ENCODE peak calls at places on chromosomes 6 and 20, in six cellular contexts. One of them, this sample, is unnamed.

GRCh38 chr6:32944265-32944664 is 3.4 kb upstream of the HLA-DMB start:
- DNase-seq in heart left ventricle: no peak
- DNase-seq in GM12865: peak; percentile 93
- DNase-seq in RWPE1: no peak
- DNase-seq in SHP77: no peak
- DNase-seq in brain microvascular endothelial cell: no peak
- DNase-seq in this sample: peak; percentile 41

GRCh38 chr6:75268121-75268987 is 16.2 kb downstream of the TMEM30A start:
- DNase-seq in GM12865: peak; percentile 18
- DNase-seq in SHP77: no peak
- DNase-seq in heart left ventricle: no peak
- DNase-seq in brain microvascular endothelial cell: no peak
- DNase-seq in RWPE1: peak; percentile 26
- DNase-seq in this sample: no peak

GRCh38 chr20:14264869-14265268 is 72.5 kb downstream of the FLRT3 start:
- DNase-seq in heart left ventricle: no peak
- DNase-seq in SHP77: peak; percentile 19
- DNase-seq in brain microvascular endothelial cell: peak; percentile 0
- DNase-seq in RWPE1: peak; percentile 14
- DNase-seq in GM12865: peak; percentile 18
- DNase-seq in this sample: no peak

GRCh38 chr20:35116258-35116657 is 23.7 kb upstream of the TRPC4AP start:
- DNase-seq in brain microvascular endothelial cell: no peak
- DNase-seq in heart left ventricle: no peak
- DNase-seq in RWPE1: no peak
- DNase-seq in SHP77: no peak
- DNase-seq in GM12865: no peak
- DNase-seq in this sample: no peak

GRCh38 chr6:1131285-1132079 is 180.4 kb upstream of the FOXQ1 start:
- DNase-seq in heart left ventricle: peak; percentile 56
- DNase-seq in RWPE1: peak; percentile 84
- DNase-seq in GM12865: no peak
- DNase-seq in SHP77: no peak
- DNase-seq in brain microvascular endothelial cell: peak; percentile 39
- DNase-seq in this sample: no peak

GRCh38 chr6:158798311-158798710 is 20.9 kb downstream of the EZR start:
- DNase-seq in GM12865: peak; percentile 39
- DNase-seq in SHP77: no peak
- DNase-seq in RWPE1: no peak
- DNase-seq in heart left ventricle: no peak
- DNase-seq in brain microvascular endothelial cell: no peak
- DNase-seq in this sample: no peak

GRCh38 chr20:22495172-22495571 is 89.2 kb downstream of the FOXA2 start:
- DNase-seq in GM12865: no peak
- DNase-seq in RWPE1: no peak
- DNase-seq in SHP77: no peak
- DNase-seq in heart left ventricle: no peak
- DNase-seq in brain microvascular endothelial cell: no peak
- DNase-seq in this sample: no peak

GRCh38 chr20:53276143-53276542 is 304.0 kb downstream of the TSHZ2 start:
- DNase-seq in SHP77: no peak
- DNase-seq in RWPE1: no peak
- DNase-seq in GM12865: no peak
- DNase-seq in brain microvascular endothelial cell: no peak
- DNase-seq in heart left ventricle: peak; percentile 40
- DNase-seq in this sample: no peak

GRCh38 chr20:48448601-48449384 is 379.0 kb downstream of the PREX1 start:
- DNase-seq in brain microvascular endothelial cell: no peak
- DNase-seq in SHP77: no peak
- DNase-seq in heart left ventricle: no peak
- DNase-seq in RWPE1: no peak
- DNase-seq in GM12865: no peak
- DNase-seq in this sample: no peak

GRCh38 chr6:36099872-36100483 is 30.3 kb upstream of the MAPK13 start:
- DNase-seq in brain microvascular endothelial cell: no peak
- DNase-seq in RWPE1: no peak
- DNase-seq in GM12865: no peak
- DNase-seq in SHP77: no peak
- DNase-seq in heart left ventricle: no peak
- DNase-seq in this sample: peak; percentile 58

GRCh38 chr6:93391982-93392381 is 27.4 kb downstream of the EPHA7 start:
- DNase-seq in RWPE1: no peak
- DNase-seq in heart left ventricle: no peak
- DNase-seq in brain microvascular endothelial cell: no peak
- DNase-seq in GM12865: no peak
- DNase-seq in SHP77: no peak
- DNase-seq in this sample: no peak

GRCh38 chr6:111524252-111524651 is 41.2 kb upstream of the REV3L start:
- DNase-seq in brain microvascular endothelial cell: no peak
- DNase-seq in GM12865: no peak
- DNase-seq in RWPE1: no peak
- DNase-seq in heart left ventricle: no peak
- DNase-seq in SHP77: no peak
- DNase-seq in this sample: no peak

GRCh38 chr6:3316363-3316762 is 57.6 kb downstream of the PSMG4 start:
- DNase-seq in RWPE1: no peak
- DNase-seq in brain microvascular endothelial cell: no peak
- DNase-seq in GM12865: no peak
- DNase-seq in heart left ventricle: no peak
- DNase-seq in SHP77: no peak
- DNase-seq in this sample: no peak

GRCh38 chr6:53829698-53830221 is 35.0 kb downstream of the LRRC1 start:
- DNase-seq in SHP77: no peak
- DNase-seq in heart left ventricle: no peak
- DNase-seq in RWPE1: no peak
- DNase-seq in brain microvascular endothelial cell: no peak
- DNase-seq in GM12865: no peak
- DNase-seq in this sample: no peak

GRCh38 chr6:140817176-140817575 is 1315.5 kb upstream of the GJE1 start:
- DNase-seq in GM12865: no peak
- DNase-seq in SHP77: no peak
- DNase-seq in RWPE1: no peak
- DNase-seq in heart left ventricle: no peak
- DNase-seq in brain microvascular endothelial cell: peak; percentile 27
- DNase-seq in this sample: no peak

GRCh38 chr20:1434571-1435336 is 31.9 kb downstream of the NSFL1C start:
- DNase-seq in SHP77: peak; percentile 15
- DNase-seq in RWPE1: peak; percentile 38
- DNase-seq in GM12865: peak; percentile 89
- DNase-seq in brain microvascular endothelial cell: peak; percentile 90
- DNase-seq in heart left ventricle: no peak
- DNase-seq in this sample: peak; percentile 74

GRCh38 chr6:71056656-71057055 is 99.8 kb upstream of the B3GAT2 start:
- DNase-seq in GM12865: no peak
- DNase-seq in brain microvascular endothelial cell: no peak
- DNase-seq in RWPE1: no peak
- DNase-seq in SHP77: no peak
- DNase-seq in heart left ventricle: no peak
- DNase-seq in this sample: no peak

GRCh38 chr20:1210501-1210900 is 7.2 kb downstream of the C20orf202 start:
- DNase-seq in brain microvascular endothelial cell: no peak
- DNase-seq in SHP77: no peak
- DNase-seq in GM12865: no peak
- DNase-seq in RWPE1: no peak
- DNase-seq in heart left ventricle: no peak
- DNase-seq in this sample: no peak

GRCh38 chr6:139983555-139984276 is 609.3 kb upstream of the CITED2 start:
- DNase-seq in RWPE1: no peak
- DNase-seq in heart left ventricle: no peak
- DNase-seq in SHP77: no peak
- DNase-seq in GM12865: no peak
- DNase-seq in brain microvascular endothelial cell: peak; percentile 90
- DNase-seq in this sample: no peak

GRCh38 chr6:139748353-139749146 is 374.1 kb upstream of the CITED2 start:
- DNase-seq in brain microvascular endothelial cell: peak; percentile 79
- DNase-seq in RWPE1: no peak
- DNase-seq in GM12865: no peak
- DNase-seq in SHP77: no peak
- DNase-seq in heart left ventricle: no peak
- DNase-seq in this sample: no peak

This sample was measured in central memory CD4-positive, alpha-beta T cell.